ENCODE peak calls at places on chromosome 15, in seven cellular contexts. G, H, W, S, B, Z and Q are unnamed samples. For H3K4me1, the result is how much of the 10 kb centered on the place peaks cover.

GRCh38 chr15:39248204-39248603 is 332.7 kb upstream of the THBS1 start:
- DNase-seq in B (peak), W (peak), G (no peak), H (peak), Z (no peak), S (no peak), Q (no peak)

GRCh38 chr15:41838400-41838897 is at the start of gene PLA2G4B:
- DNase-seq in W (peak), H (no peak), B (peak), G (peak), S (peak), Z (no peak), Q (no peak)

GRCh38 chr15:70936326-70936725 is 43.7 kb downstream of the LRRC49 start:
- DNase-seq in B (peak), H (no peak), W (no peak), Z (no peak), G (no peak), S (no peak), Q (no peak)

GRCh38 chr15:35696767-35697231 is 150.8 kb upstream of the DPH6 start:
- DNase-seq in Z (no peak), G (no peak), H (no peak), W (no peak), S (no peak), B (no peak), Q (no peak)

GRCh38 chr15:31335991-31336942 is 9.6 kb downstream of the KLF13 start:
- DNase-seq in S (no peak), G (no peak), W (no peak), B (peak), Z (peak), H (no peak), Q (no peak)

GRCh38 chr15:71044006-71044405 is 71.3 kb upstream of the THSD4 start:
- DNase-seq in G (no peak), Z (no peak), S (no peak), H (no peak), W (no peak), B (no peak), Q (no peak)

GRCh38 chr15:57403532-57403931 is 27.2 kb downstream of the CGNL1 start:
- DNase-seq in W (no peak), G (no peak), B (no peak), H (peak), S (no peak), Z (no peak), Q (no peak)

GRCh38 chr15:68299436-68299835 is 21.9 kb downstream of the FEM1B start:
- DNase-seq in G (no peak), H (peak), B (no peak), W (no peak), Z (peak), S (no peak), Q (no peak)

GRCh38 chr15:29139540-29140459 is 129.8 kb downstream of the NSMCE3 start:
- DNase-seq in Z (peak), G (peak), B (peak), S (peak), H (no peak), W (peak), Q (peak)

GRCh38 chr15:100764778-100765457 is 114.7 kb upstream of the ALDH1A3 start:
- DNase-seq in W (no peak), G (no peak), S (no peak), B (no peak), Z (peak), H (no peak), Q (peak)

GRCh38 chr15:28994142-28994829 is 108.5 kb downstream of the APBA2 start:
- DNase-seq in W (no peak), H (no peak), Z (no peak), G (no peak), B (no peak), S (no peak), Q (no peak)

GRCh38 chr15:32649336-32649735 is 7.8 kb downstream of the SCG5 start:
- DNase-seq in B (no peak), S (no peak), H (no peak), G (no peak), Z (no peak), W (peak), Q (no peak)

GRCh38 chr15:57036352-57036751 is 117.9 kb downstream of the TCF12 start:
- DNase-seq in S (no peak), H (no peak), G (no peak), W (no peak), B (no peak), Z (no peak), Q (no peak)

GRCh38 chr15:31212956-31213694 is 111.6 kb upstream of the TRPM1 start:
- DNase-seq in H (no peak), S (no peak), W (no peak), B (no peak), G (no peak), Z (no peak), Q (no peak)

GRCh38 chr15:90062023-90062728 is 40.1 kb downstream of the IDH2 start:
- DNase-seq in G (no peak), Z (no peak), B (peak), S (peak), H (peak), W (peak), Q (no peak)

GRCh38 chr15:31135523-31135922 is 34.0 kb upstream of the TRPM1 start:
- DNase-seq in W (no peak), G (no peak), H (no peak), S (no peak), Z (no peak), B (no peak), Q (no peak)

GRCh38 chr15:34584321-34584668 is 844 bp upstream of the GOLGA8B start:
- DNase-seq in S (no peak), W (no peak), B (no peak), G (no peak), Z (no peak), H (no peak), Q (no peak)

GRCh38 chr15:65195542-65196026 is 10.4 kb upstream of the CLPX start:
- DNase-seq in B (no peak), S (no peak), G (no peak), W (no peak), H (no peak), Z (no peak), Q (no peak)

GRCh38 chr15:46872591-46872990 is 844.7 kb upstream of the SEMA6D start:
- DNase-seq in H (no peak), B (no peak), W (no peak), S (no peak), G (no peak), Z (no peak), Q (no peak)

GRCh38 chr15:94584833-94585244 is 353.5 kb downstream of the MCTP2 start:
- DNase-seq in G (no peak), W (no peak), B (no peak), S (no peak), Z (no peak), H (peak), Q (no peak)

GRCh38 chr15:45660231-45660979 is 25.6 kb downstream of the SQOR start:
- DNase-seq in S (peak), W (no peak), Z (no peak), G (no peak), B (no peak), H (no peak), Q (no peak)

GRCh38 chr15:60343221-60343970 is 54.4 kb downstream of the ANXA2 start:
- DNase-seq in S (no peak), W (no peak), B (no peak), H (no peak), Z (no peak), G (no peak), Q (no peak)

GRCh38 chr15:69576035-69576526 is 123.5 kb downstream of the RPLP1 start:
- DNase-seq in H (peak), Z (peak), W (peak), S (peak), G (peak), B (peak), Q (no peak)
- H3K4me3 ChIP-seq in H (no peak), Z (no peak), W (no peak), S (no peak), G (no peak), B (no peak), Q (no peak)

DNA sequence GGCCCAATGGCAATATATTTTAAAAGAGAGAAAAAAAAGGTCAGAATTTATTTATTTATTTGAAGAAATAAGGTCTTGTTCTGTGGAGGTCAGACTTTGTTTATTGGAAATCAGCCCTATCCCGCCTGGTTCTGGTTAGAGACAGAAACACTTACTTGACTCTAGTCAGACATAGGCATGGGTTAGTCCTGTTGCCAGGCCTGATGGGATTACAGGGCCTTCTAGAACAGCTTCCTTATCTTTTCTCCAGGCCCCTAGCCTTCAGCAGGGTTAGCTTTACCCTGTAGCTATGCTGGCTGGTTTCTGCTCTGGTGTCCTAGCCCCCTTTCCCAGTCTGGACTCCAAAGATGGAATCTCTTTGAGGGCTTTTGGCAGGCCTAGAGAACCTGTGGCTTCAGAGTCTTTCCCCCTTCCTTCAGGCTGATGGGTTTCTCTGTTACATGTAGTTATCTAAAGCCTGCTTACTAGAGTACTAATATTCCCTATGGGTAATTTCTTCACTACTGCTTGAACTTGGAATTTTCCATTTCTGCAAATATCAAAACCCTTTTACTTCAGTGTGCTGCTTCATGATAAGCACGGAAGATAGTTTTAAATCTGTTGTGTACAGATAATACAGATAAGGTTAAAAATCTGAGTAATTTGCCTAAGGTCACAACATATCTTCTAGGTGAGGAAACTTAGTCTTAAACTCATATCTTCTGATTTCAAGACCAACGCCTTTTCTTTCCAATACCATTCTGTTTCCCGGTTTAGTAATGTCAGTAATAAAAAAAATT is 10.6 kb downstream of the IREB2 start:
- DNase-seq in W (no peak), H (no peak), B (no peak), G (no peak), S (no peak), Z (no peak), Q (no peak)
- H3K4me1 ChIP-seq in W (under half), H (under half), B (under half), G (under half), S (under half), Z (under half), Q (under half)

GRCh38 chr15:67254238-67255175 is at the start of the genes AAGAB and IQCH:
- DNase-seq in G (peak), W (peak), S (peak), H (peak), B (peak), Z (peak), Q (peak)
- TF ChIP-seq CTCF in G (no peak), W (no peak), S (no peak), H (no peak), B (no peak), Z (no peak), Q (no peak)

DNA sequence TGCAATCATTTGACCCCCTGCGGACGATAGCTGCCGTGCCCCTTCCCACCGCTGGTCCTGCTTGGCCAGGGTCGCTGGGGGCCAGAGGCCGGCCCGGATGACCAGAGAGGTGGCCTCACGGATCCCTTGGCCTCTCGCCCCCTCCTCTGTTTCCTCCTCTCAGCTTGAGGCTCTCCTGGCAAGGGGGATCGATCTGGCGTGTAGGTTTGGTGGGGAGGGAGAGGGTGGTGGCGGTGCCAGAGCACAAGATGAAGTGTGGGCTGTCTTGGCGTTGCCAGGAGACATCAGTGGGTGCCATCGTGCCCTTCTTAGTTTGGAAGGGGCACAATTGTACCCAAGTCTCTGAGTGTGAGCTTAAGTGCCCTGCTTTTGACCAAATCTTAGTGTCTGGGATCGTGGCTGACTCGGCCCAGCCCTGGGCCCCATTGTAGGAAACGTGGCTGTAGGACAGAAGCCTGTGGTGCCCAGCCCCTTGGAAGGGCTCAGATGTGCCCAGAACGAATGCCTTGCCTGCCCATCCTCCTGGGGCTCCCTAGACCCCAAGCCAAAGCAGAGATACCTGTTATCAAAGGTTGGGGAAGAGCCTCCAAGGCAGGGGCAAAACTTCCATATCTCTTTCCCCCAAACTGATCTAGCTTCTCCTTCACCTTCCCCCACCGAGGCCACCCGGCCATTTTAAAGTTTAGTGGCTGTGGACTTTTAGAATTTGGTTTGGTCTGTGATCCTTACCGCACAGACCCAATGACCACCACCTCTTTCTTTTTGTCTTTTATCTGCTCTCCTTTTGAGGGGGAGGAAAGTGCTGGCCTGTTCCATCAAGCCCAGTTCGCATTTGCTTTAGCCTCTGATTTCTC is 14.4 kb downstream of the NR2F2 start:
- DNase-seq in B (no peak), S (no peak), H (no peak), Z (no peak), W (no peak), G (no peak), Q (peak)
- H3K4me3 ChIP-seq in B (no peak), S (no peak), H (no peak), Z (peak), W (no peak), G (peak), Q (peak)

GRCh38 chr15:77607111-77607893 is 25.4 kb downstream of the LINGO1 start:
- DNase-seq in Z (no peak), S (peak), W (no peak), G (no peak), H (no peak), B (no peak), Q (no peak)

GRCh38 chr15:77604973-77605372 is 27.7 kb downstream of the LINGO1 start:
- DNase-seq in G (no peak), S (no peak), W (no peak), B (no peak), Z (no peak), H (no peak), Q (no peak)

GRCh38 chr15:77605582-77605981 is 27.1 kb downstream of the LINGO1 start:
- DNase-seq in G (no peak), Z (no peak), W (peak), H (no peak), B (no peak), S (no peak), Q (no peak)

GRCh38 chr15:77607894-77608261 is 24.8 kb downstream of the LINGO1 start:
- DNase-seq in B (no peak), W (no peak), H (no peak), G (no peak), Z (no peak), S (no peak), Q (no peak)

DNA sequence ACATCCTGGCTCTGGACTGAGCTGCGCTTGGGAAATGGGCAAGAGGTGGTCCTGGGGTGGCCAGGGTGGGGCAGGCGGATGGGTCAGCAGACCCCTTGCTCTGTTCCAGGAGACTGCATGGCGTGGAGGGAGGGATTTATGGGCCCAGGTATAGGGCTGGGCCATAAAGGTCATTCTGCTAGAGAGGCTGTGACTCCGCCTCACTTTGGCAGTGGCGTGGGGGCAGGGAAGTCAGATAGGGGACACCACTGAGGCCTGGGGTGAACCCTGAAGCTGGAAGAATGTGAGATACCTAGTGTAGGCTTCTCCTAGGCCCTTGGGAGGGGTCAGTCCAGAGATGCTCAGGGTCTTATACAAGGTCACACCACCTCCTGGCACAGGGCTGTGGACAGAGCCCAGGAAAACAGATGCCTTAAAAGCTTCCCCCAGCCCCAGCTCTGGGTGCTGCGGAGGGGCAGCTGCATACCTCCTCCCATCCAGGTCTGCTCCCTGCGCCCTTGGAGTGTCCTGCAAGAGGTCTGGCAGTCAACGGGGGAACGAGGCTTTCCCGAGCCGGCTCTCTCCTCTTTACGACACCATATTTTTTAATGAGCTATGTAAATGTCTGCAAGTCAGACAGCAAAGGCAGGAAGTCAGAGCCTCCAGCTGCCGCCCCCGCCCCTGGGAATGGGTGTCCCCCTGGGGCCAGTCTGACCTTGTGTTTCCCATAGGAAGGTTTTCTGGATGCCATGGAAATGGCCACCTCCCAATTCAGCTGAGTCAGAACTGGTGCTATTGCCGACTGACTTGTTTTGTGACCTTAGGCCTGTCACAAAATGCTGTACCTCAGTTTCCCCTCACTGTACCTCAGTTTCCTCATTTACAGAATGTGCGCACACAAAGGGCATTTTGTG is 26.3 kb downstream of the LINGO1 start:
- DNase-seq in B (no peak), Z (no peak), S (peak), H (no peak), W (no peak), G (no peak), Q (no peak)
- H3K4me1 ChIP-seq in B (under half), Z (under half), S (under half), H (under half), W (under half), G (under half), Q (under half)

GRCh38 chr15:62999923-63000484 is 42.5 kb upstream of the TPM1 start:
- DNase-seq in H (no peak), G (no peak), Z (no peak), B (no peak), S (no peak), W (peak), Q (no peak)

GRCh38 chr15:63008333-63009049 is 34.1 kb upstream of the TPM1 start:
- DNase-seq in B (no peak), Z (no peak), W (no peak), G (no peak), S (no peak), H (no peak), Q (no peak)

GRCh38 chr15:63006032-63006878 is 36.3 kb upstream of the TPM1 start:
- DNase-seq in W (no peak), Z (no peak), B (no peak), G (no peak), H (no peak), S (no peak), Q (no peak)

GRCh38 chr15:63000706-63001105 is 41.8 kb upstream of the TPM1 start:
- DNase-seq in S (no peak), H (peak), Z (no peak), W (peak), B (no peak), G (no peak), Q (no peak)

DNA sequence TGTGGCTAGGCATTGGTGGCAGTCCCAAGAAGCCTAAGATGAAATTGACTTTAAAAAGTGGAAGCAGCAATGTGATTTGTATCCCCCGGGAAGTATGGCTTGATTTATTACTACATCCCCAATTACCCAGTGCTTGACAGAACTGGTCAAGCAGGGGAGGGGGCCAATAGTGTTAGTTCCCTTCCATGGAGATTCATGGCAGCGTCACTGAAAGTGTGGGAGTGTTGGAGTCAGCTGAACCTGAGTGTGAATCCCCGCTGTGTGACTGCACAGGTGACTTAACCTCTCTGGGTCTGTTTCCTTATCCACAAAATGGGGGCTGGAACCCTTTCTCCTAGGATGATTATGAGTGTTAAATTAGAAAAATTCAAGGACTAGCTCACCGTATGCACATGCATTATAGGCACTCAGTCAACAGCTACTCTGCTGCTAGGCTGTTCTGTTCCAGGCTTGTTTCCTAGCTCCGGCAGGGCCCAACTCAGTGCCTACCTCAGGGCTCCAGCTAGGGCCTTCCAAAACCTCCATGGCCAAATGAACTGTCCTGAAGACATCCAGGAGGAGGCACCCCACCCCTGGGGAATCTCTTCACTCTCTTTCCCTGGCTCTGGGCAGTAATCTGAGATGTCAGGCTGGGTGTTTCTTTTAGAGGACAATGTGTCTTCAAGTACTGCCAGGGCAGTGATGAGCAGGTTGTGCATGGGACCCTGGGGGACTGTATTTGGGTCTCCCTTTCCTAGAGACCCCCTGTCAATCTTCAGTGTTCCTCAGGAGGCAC is 38.5 kb upstream of the TPM1 start:
- DNase-seq in H (no peak), W (no peak), B (no peak), S (no peak), Z (no peak), G (no peak), Q (no peak)
- TF ChIP-seq CTCF in H (no peak), W (no peak), B (no peak), S (no peak), Z (no peak), G (peak), Q (no peak)